ENCODE peak calls at places on chromosomes 11 and 22, in five cellular contexts. One of them, this sample, is unnamed.

GRCh38 chr22:29359469-29359868 is 28.9 kb downstream of the AP1B1 start:
- DNase-seq in H1: no peak
- DNase-seq in AG04449: no peak
- DNase-seq in lower lobe of right lung: no peak
- DNase-seq in GM10248: no peak
- DNase-seq in this sample: peak

GRCh38 chr11:76661835-76662434 is 8.6 kb downstream of the LRRC32 start:
- DNase-seq in H1: no peak
- DNase-seq in AG04449: no peak
- DNase-seq in lower lobe of right lung: no peak
- DNase-seq in GM10248: no peak
- DNase-seq in this sample: no peak

GRCh38 chr11:110019659-110020058 is 73.5 kb upstream of the ZC3H12C start:
- DNase-seq in H1: no peak
- DNase-seq in AG04449: no peak
- DNase-seq in lower lobe of right lung: no peak
- DNase-seq in GM10248: no peak
- DNase-seq in this sample: no peak

GRCh38 chr11:78076733-78077403 is 2.8 kb downstream of the NDUFC2 start:
- DNase-seq in H1: no peak
- DNase-seq in AG04449: no peak
- DNase-seq in lower lobe of right lung: no peak
- DNase-seq in GM10248: no peak
- DNase-seq in this sample: no peak

GRCh38 chr11:37394236-37394870 is 796.3 kb upstream of the RAG2 start:
- DNase-seq in H1: no peak
- DNase-seq in AG04449: no peak
- DNase-seq in lower lobe of right lung: no peak
- DNase-seq in GM10248: no peak
- DNase-seq in this sample: no peak

GRCh38 chr22:44737414-44738346 is 14.7 kb upstream of the ARHGAP8 start:
- DNase-seq in H1: no peak
- DNase-seq in AG04449: no peak
- DNase-seq in lower lobe of right lung: no peak
- DNase-seq in GM10248: no peak
- DNase-seq in this sample: no peak

GRCh38 chr11:32297629-32298028 is 137.7 kb downstream of the WT1 start:
- DNase-seq in H1: no peak
- DNase-seq in AG04449: no peak
- DNase-seq in lower lobe of right lung: no peak
- DNase-seq in GM10248: peak
- DNase-seq in this sample: peak

GRCh38 chr11:127003260-127003981 is 2.9 kb upstream of the KIRREL3 start:
- DNase-seq in H1: no peak
- DNase-seq in AG04449: no peak
- DNase-seq in lower lobe of right lung: no peak
- DNase-seq in GM10248: peak
- DNase-seq in this sample: peak

GRCh38 chr11:2885017-2885675 is 429 bp downstream of the CDKN1C start:
- DNase-seq in H1: no peak
- DNase-seq in AG04449: no peak
- DNase-seq in lower lobe of right lung: peak
- DNase-seq in GM10248: peak
- DNase-seq in this sample: no peak

GRCh38 chr11:15816270-15816871 is 540.0 kb downstream of the SOX6 start:
- DNase-seq in H1: no peak
- DNase-seq in AG04449: peak
- DNase-seq in lower lobe of right lung: no peak
- DNase-seq in GM10248: no peak
- DNase-seq in this sample: no peak

GRCh38 chr11:34997872-34998548 is 81.6 kb downstream of the PDHX start:
- DNase-seq in H1: no peak
- DNase-seq in AG04449: no peak
- DNase-seq in lower lobe of right lung: no peak
- DNase-seq in GM10248: peak
- DNase-seq in this sample: no peak

GRCh38 chr22:31177420-31178162 is 17.6 kb downstream of the RNF185 start:
- DNase-seq in H1: no peak
- DNase-seq in AG04449: peak
- DNase-seq in lower lobe of right lung: no peak
- DNase-seq in GM10248: no peak
- DNase-seq in this sample: no peak
- TF ChIP-seq CTCF in H1: no peak
- TF ChIP-seq CTCF in AG04449: no peak
- TF ChIP-seq CTCF in lower lobe of right lung: no peak
- TF ChIP-seq CTCF in GM10248: no peak
- TF ChIP-seq CTCF in this sample: no peak

GRCh38 chr11:70352601-70353000 is 45.7 kb upstream of the CTTN start:
- DNase-seq in H1: no peak
- DNase-seq in AG04449: no peak
- DNase-seq in lower lobe of right lung: no peak
- DNase-seq in GM10248: no peak
- DNase-seq in this sample: no peak
- TF ChIP-seq CTCF in H1: no peak
- TF ChIP-seq CTCF in AG04449: no peak
- TF ChIP-seq CTCF in lower lobe of right lung: no peak
- TF ChIP-seq CTCF in GM10248: no peak
- TF ChIP-seq CTCF in this sample: no peak

GRCh38 chr22:41597635-41597953 is 8.0 kb upstream of the PMM1 start:
- DNase-seq in H1: no peak
- DNase-seq in AG04449: no peak
- DNase-seq in lower lobe of right lung: no peak
- DNase-seq in GM10248: no peak
- DNase-seq in this sample: no peak

GRCh38 chr22:41598891-41599635 is 9.4 kb upstream of the PMM1 start:
- DNase-seq in H1: no peak
- DNase-seq in AG04449: no peak
- DNase-seq in lower lobe of right lung: no peak
- DNase-seq in GM10248: no peak
- DNase-seq in this sample: no peak

GRCh38 chr22:41595703-41596102 is 6.1 kb upstream of the PMM1 start:
- DNase-seq in H1: no peak
- DNase-seq in AG04449: no peak
- DNase-seq in lower lobe of right lung: no peak
- DNase-seq in GM10248: no peak
- DNase-seq in this sample: no peak

GRCh38 chr22:41596776-41597634 is 7.4 kb upstream of the PMM1 start:
- DNase-seq in H1: peak
- DNase-seq in AG04449: no peak
- DNase-seq in lower lobe of right lung: peak
- DNase-seq in GM10248: peak
- DNase-seq in this sample: peak

GRCh38 chr22:41598081-41598480 is 8.4 kb upstream of the PMM1 start:
- DNase-seq in H1: no peak
- DNase-seq in AG04449: no peak
- DNase-seq in lower lobe of right lung: no peak
- DNase-seq in GM10248: no peak
- DNase-seq in this sample: no peak
- TF ChIP-seq CTCF in H1: no peak
- TF ChIP-seq CTCF in AG04449: no peak
- TF ChIP-seq CTCF in lower lobe of right lung: no peak
- TF ChIP-seq CTCF in GM10248: no peak
- TF ChIP-seq CTCF in this sample: no peak

DNA sequence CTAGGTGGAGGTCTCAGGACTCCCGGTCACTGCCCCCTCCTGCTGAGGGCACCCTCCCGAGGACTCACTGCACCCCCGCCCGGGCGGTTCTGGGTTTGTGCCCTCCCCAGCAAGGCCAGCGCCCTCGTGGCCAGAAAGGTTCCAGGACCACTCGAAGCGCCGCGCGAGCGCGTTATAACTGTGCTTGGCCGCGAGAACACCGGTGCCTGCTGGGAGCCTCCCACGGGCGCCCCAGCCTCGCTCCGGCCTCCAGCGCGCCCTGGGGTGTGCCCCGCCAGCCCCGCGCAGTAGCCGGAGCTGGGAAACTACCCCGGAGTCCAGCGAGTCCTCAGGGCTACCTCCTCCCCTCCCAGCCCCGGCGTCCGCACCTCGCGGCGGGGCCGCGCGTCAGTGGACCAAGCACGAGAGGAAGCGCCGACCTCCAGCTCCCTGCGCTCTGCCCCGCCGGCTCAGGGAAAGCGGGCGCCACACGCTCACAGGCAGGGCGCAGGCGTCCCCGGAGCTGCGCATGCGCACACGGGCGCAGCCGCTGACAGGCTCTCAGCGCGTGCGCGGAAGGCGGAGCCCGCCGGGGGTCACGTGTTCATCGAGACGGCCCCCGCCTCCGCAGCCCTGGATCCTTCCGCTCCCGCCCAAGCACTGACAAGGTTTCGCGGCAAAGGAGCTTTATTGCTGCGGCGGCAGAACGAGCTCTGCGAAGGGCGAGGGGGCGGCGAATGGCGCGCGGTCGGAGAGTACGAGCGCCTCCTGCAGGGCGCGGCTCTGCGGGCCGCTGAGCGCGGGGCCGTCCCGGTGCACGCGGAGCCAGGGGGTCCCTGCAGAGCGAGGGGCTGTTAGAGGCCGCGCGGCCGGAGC is at the start of gene SCO2:
- DNase-seq in H1: peak
- DNase-seq in AG04449: peak
- DNase-seq in lower lobe of right lung: peak
- DNase-seq in GM10248: peak
- DNase-seq in this sample: peak
- TF ChIP-seq CTCF in H1: peak
- TF ChIP-seq CTCF in AG04449: peak
- TF ChIP-seq CTCF in lower lobe of right lung: peak
- TF ChIP-seq CTCF in GM10248: peak
- TF ChIP-seq CTCF in this sample: peak

DNA sequence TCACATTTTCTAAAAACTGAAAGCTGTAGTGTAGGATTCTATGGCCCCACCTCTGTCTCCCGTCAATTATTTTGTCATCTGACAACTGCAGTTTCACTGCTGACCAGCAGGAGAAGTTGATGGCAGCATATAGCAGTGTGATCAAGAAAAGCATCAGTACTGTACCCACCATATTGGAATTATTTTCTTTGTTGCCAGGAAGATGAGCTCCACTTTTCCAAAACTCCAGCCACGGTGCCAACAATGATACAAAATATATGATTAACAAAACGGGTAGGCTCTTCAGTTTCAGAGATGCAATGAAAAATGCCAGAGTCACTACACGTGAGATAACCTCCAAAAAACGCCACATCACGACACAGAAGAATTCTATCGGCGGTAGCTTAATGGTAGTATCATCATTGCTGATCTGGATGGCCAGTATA is 41.3 kb downstream of the XKR3 start:
- DNase-seq in H1: no peak
- DNase-seq in AG04449: no peak
- DNase-seq in lower lobe of right lung: no peak
- DNase-seq in GM10248: no peak
- DNase-seq in this sample: no peak
- TF ChIP-seq CTCF in H1: peak
- TF ChIP-seq CTCF in AG04449: no peak
- TF ChIP-seq CTCF in lower lobe of right lung: peak
- TF ChIP-seq CTCF in GM10248: peak
- TF ChIP-seq CTCF in this sample: peak

GRCh38 chr22:27598792-27599191 is 202.8 kb downstream of the MN1 start:
- DNase-seq in H1: no peak
- DNase-seq in AG04449: no peak
- DNase-seq in lower lobe of right lung: no peak
- DNase-seq in GM10248: no peak
- DNase-seq in this sample: no peak

GRCh38 chr22:27594474-27595134 is 207.0 kb downstream of the MN1 start:
- DNase-seq in H1: no peak
- DNase-seq in AG04449: no peak
- DNase-seq in lower lobe of right lung: no peak
- DNase-seq in GM10248: no peak
- DNase-seq in this sample: no peak

GRCh38 chr22:27596133-27596905 is 205.2 kb downstream of the MN1 start:
- DNase-seq in H1: no peak
- DNase-seq in AG04449: no peak
- DNase-seq in lower lobe of right lung: no peak
- DNase-seq in GM10248: no peak
- DNase-seq in this sample: no peak

GRCh38 chr22:27601195-27601594 is 200.4 kb downstream of the MN1 start:
- DNase-seq in H1: no peak
- DNase-seq in AG04449: no peak
- DNase-seq in lower lobe of right lung: no peak
- DNase-seq in GM10248: no peak
- DNase-seq in this sample: no peak

GRCh38 chr22:27597703-27598444 is 203.7 kb downstream of the MN1 start:
- DNase-seq in H1: no peak
- DNase-seq in AG04449: no peak
- DNase-seq in lower lobe of right lung: no peak
- DNase-seq in GM10248: no peak
- DNase-seq in this sample: peak
- TF ChIP-seq CTCF in H1: no peak
- TF ChIP-seq CTCF in AG04449: no peak
- TF ChIP-seq CTCF in lower lobe of right lung: no peak
- TF ChIP-seq CTCF in GM10248: no peak
- TF ChIP-seq CTCF in this sample: peak

GRCh38 chr11:65491614-65492386 is 7.0 kb upstream of the MALAT1 start:
- DNase-seq in H1: no peak
- DNase-seq in AG04449: peak
- DNase-seq in lower lobe of right lung: peak
- DNase-seq in GM10248: peak
- DNase-seq in this sample: peak

GRCh38 chr11:65493367-65494176 is 5.3 kb upstream of the MALAT1 start:
- DNase-seq in H1: no peak
- DNase-seq in AG04449: peak
- DNase-seq in lower lobe of right lung: peak
- DNase-seq in GM10248: no peak
- DNase-seq in this sample: no peak

GRCh38 chr11:65491163-65491465 is 7.7 kb upstream of the MALAT1 start:
- DNase-seq in H1: no peak
- DNase-seq in AG04449: no peak
- DNase-seq in lower lobe of right lung: no peak
- DNase-seq in GM10248: no peak
- DNase-seq in this sample: no peak

GRCh38 chr11:65492637-65493366 is 6.0 kb upstream of the MALAT1 start:
- DNase-seq in H1: no peak
- DNase-seq in AG04449: no peak
- DNase-seq in lower lobe of right lung: peak
- DNase-seq in GM10248: peak
- DNase-seq in this sample: no peak

GRCh38 chr11:65492387-65492636 is 6.5 kb upstream of the MALAT1 start:
- DNase-seq in H1: no peak
- DNase-seq in AG04449: no peak
- DNase-seq in lower lobe of right lung: no peak
- DNase-seq in GM10248: no peak
- DNase-seq in this sample: no peak
- TF ChIP-seq CTCF in H1: no peak
- TF ChIP-seq CTCF in AG04449: no peak
- TF ChIP-seq CTCF in lower lobe of right lung: no peak
- TF ChIP-seq CTCF in GM10248: no peak
- TF ChIP-seq CTCF in this sample: no peak